ENCODE peak calls at places on chromosomes 6 and 20, in six cellular contexts. Z, M, G, W, N and T are unnamed samples.
A peak's percentile ranks its signal among the peaks of the same experiment; 100 is the strongest.

GRCh38 chr20:10277616-10278015 is 59.0 kb downstream of the SNAP25 start:
- DNase-seq in M (no peak), N (no peak), G (no peak), Z (no peak), W (no peak), T (no peak)

GRCh38 chr20:54218470-54218869 is 10.6 kb downstream of the PFDN4 start:
- DNase-seq in M (no peak), G (no peak), N (no peak), Z (no peak), W (no peak), T (no peak)

GRCh38 chr6:128202169-128202765 is 301.4 kb upstream of the THEMIS start:
- DNase-seq in N (no peak), Z (no peak), G (no peak), W (no peak), M (no peak), T (no peak)

GRCh38 chr20:18174906-18175683 is 37.4 kb downstream of the KAT14 start:
- DNase-seq in W (no peak), Z (no peak), M (no peak), N (no peak), G (peak; percentile 30), T (no peak)

GRCh38 chr6:45423111-45423900 is 45.6 kb upstream of the SUPT3H start:
- DNase-seq in N (no peak), G (peak; percentile 64), Z (no peak), M (no peak), W (peak; percentile 43), T (peak; percentile 43)

GRCh38 chr6:31497595-31498476 is at the start of gene MICB:
- DNase-seq in M (peak; percentile 56), N (peak; percentile 69), G (peak; percentile 96), W (peak; percentile 62), Z (peak; percentile 68), T (peak; percentile 90)

GRCh38 chr20:63915471-63915870 is 20.5 kb downstream of the DNAJC5 start:
- DNase-seq in Z (no peak), M (no peak), G (no peak), N (no peak), W (no peak), T (no peak)

GRCh38 chr20:58714923-58715708 is 22.5 kb downstream of the NPEPL1 start:
- DNase-seq in M (no peak), N (no peak), G (no peak), Z (no peak), W (no peak), T (no peak)

GRCh38 chr20:62642666-62643520 is 590 bp downstream of the SLCO4A1 start:
- DNase-seq in Z (peak; percentile 4), G (peak; percentile 49), N (peak; percentile 52), W (no peak), M (no peak), T (no peak)

GRCh38 chr6:75719133-75719532 is 29.9 kb upstream of the MYO6 start:
- DNase-seq in W (no peak), Z (no peak), N (peak; percentile 21), M (no peak), G (no peak), T (no peak)

GRCh38 chr6:73523434-73524123 is 2.7 kb upstream of the EEF1A1 start:
- DNase-seq in M (no peak), W (no peak), Z (peak; percentile 16), G (peak; percentile 66), N (peak; percentile 93), T (no peak)

GRCh38 chr6:33410711-33411631 is at the start of gene PHF1:
- DNase-seq in M (no peak), W (no peak), Z (peak; percentile 80), G (no peak), N (peak; percentile 58), T (peak; percentile 90)

GRCh38 chr6:29505808-29506207 is 18.1 kb upstream of the MAS1L start:
- DNase-seq in N (no peak), M (no peak), Z (no peak), G (no peak), W (no peak), T (no peak)

GRCh38 chr20:46552460-46553420 is 2.3 kb upstream of the OCSTAMP start:
- DNase-seq in W (no peak), M (no peak), G (no peak), Z (no peak), N (peak; percentile 10), T (no peak)

GRCh38 chr20:1061484-1062221 is 56.7 kb upstream of the PSMF1 start:
- DNase-seq in W (no peak), N (no peak), M (no peak), Z (no peak), G (no peak), T (no peak)
- H3K9ac ChIP-seq in W (no peak overlapping the region), N (no peak overlapping the region), M (no peak overlapping the region), Z (no peak overlapping the region), G (no peak overlapping the region), T (no peak overlapping the region)

GRCh38 chr20:21235346-21235712 is 67.8 kb upstream of the XRN2 start:
- DNase-seq in W (peak; percentile 72), N (no peak), G (no peak), M (no peak), Z (no peak), T (no peak)

GRCh38 chr20:21237956-21238355 is 65.2 kb upstream of the XRN2 start:
- DNase-seq in N (no peak), W (no peak), G (no peak), M (no peak), Z (peak; percentile 27), T (no peak)

GRCh38 chr20:21234324-21234723 is 68.8 kb upstream of the XRN2 start:
- DNase-seq in N (no peak), W (no peak), Z (no peak), M (no peak), G (no peak), T (no peak)

GRCh38 chr20:21234816-21235215 is 68.3 kb upstream of the XRN2 start:
- DNase-seq in W (peak; percentile 53), Z (no peak), G (no peak), N (no peak), M (no peak), T (no peak)

DNA sequence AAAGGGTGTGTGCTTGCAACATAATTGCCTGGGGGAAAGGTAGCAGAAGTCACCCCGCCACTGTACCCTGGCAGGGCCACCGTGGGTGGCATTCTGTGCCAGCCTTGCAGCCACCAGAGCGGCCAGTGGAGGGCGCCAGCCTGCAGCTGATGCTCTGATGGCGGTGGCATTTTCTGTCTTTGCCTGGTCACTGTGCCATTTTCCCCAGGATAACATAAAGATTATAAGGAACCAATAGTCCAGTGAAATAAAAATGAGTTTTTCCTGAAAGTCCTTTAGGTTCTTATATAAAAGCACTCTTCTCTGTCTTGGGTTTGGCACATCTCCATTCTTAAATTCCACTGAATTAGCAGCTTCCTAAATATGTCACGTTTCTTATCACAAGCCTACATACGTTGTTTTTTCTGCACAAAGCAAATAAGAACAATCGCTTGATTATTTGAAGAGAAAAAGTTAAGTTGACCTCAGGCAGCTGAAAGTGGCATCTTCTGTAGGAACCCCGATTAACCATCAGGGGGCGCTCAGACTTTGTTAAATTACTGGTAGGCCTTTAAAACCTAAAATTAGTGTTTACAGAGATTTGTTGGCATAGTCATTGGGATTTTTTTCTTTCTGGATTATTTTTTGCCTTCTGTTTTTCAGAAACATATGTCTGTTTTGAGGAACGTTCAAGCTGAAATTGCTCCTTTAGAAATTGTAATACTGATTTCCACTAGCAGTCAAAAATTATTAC is 67.3 kb upstream of the XRN2 start:
- DNase-seq in M (no peak), Z (peak; percentile 66), W (peak; percentile 71), N (peak; percentile 86), G (peak; percentile 65), T (peak; percentile 67)
- H3K14ac ChIP-seq in M (no peak overlapping the region), Z (no peak overlapping the region), W (no peak overlapping the region), N (no peak overlapping the region), G (no peak overlapping the region), T (no peak overlapping the region)

DNA sequence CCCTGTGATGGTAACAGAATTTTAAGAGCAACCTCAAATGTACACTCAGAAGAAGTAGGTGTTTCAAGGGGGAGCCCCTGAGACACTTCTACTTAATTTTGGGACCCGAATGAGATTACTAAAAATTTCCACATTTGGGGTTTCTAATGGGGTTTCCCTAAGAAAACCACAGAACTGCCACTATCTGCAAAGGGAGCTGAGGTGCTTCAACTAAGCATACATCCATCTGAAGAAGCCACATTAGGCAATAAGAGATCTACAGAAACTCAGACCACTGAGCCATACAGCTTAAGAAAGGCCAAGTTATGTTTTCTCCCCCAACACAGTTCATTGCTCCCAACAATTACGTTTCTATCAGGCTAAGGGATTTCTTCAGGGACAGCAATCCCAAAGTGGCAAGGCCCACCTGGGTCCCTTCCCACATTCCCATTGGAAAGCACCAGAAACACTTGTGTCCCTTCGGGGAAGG is 5.2 kb downstream of the BCL2L1 start:
- DNase-seq in W (no peak), G (no peak), Z (no peak), N (no peak), M (no peak), T (no peak)
- H3K9ac ChIP-seq in W (no peak overlapping the region), G (no peak overlapping the region), Z (no peak overlapping the region), N (no peak overlapping the region), M (no peak overlapping the region), T (peak overlapping the region; percentile 75)

GRCh38 chr20:41598719-41599118 is 19.5 kb downstream of the CHD6 start:
- DNase-seq in Z (no peak), M (no peak), N (no peak), G (no peak), W (no peak), T (no peak)
- H3K14ac ChIP-seq in Z (no peak overlapping the region), M (no peak overlapping the region), N (no peak overlapping the region), G (no peak overlapping the region), W (no peak overlapping the region), T (no peak overlapping the region)

DNA sequence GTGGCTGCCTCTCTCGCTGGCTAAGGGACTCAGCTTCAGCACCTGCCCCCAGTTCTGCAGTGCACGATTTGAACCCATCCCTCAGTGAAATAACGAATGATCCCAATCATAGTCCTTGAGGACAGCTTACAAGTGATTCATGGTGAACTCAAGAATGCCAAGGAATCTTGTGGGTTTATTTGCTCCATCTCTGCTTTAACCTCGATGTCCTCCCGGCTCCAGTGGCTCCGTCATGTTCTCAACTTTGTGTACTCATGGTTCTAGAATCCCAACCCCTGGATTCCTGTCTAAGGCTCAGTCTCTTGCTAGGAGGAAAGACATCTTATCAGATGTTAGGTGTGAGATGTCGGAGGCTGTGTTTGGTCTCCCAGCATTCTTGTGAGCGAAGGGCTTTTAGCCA is 29.0 kb upstream of the GTSF1L start:
- DNase-seq in N (no peak), Z (peak; percentile 74), G (no peak), W (no peak), M (no peak), T (peak; percentile 59)
- H3K9ac ChIP-seq in N (no peak overlapping the region), Z (no peak overlapping the region), G (no peak overlapping the region), W (no peak overlapping the region), M (no peak overlapping the region), T (no peak overlapping the region)

GRCh38 chr6:23243858-23244257 is 674.5 kb downstream of the HDGFL1 start:
- DNase-seq in Z (no peak), G (no peak), N (no peak), M (no peak), W (no peak), T (peak; percentile 19)

GRCh38 chr6:23244300-23244699 is 674.9 kb downstream of the HDGFL1 start:
- DNase-seq in M (no peak), N (no peak), W (no peak), G (no peak), Z (peak; percentile 94), T (peak; percentile 24)

GRCh38 chr6:23246901-23247300 is 677.5 kb downstream of the HDGFL1 start:
- DNase-seq in G (no peak), Z (no peak), W (no peak), N (no peak), M (no peak), T (no peak)

GRCh38 chr6:23245559-23245958 is 676.2 kb downstream of the HDGFL1 start:
- DNase-seq in G (no peak), Z (peak; percentile 38), M (no peak), W (no peak), N (no peak), T (peak; percentile 19)
- H3K14ac ChIP-seq in G (no peak overlapping the region), Z (no peak overlapping the region), M (no peak overlapping the region), W (no peak overlapping the region), N (no peak overlapping the region), T (no peak overlapping the region)